ENCODE peak calls at places on chromosomes 4 and X, in nine cellular contexts. J is K562, R is A549, P is WTC11, B is NB4, E is SK-N-SH, H is GM12878, L is endothelial cell of umbilical vein, Q is HCT116. Y is an unnamed sample.

GRCh38 chr4:67020079-67020807 is 525.1 kb downstream of the CENPC start:
- DNase-seq in H (no peak), B (no peak), L (no peak), Q (no peak), P (no peak), E (no peak), R (no peak), J (no peak), Y (no peak)

GRCh38 chrX:58025979-58026378 is 115.7 kb upstream of the ZXDA start:
- DNase-seq in Q (peak), B (peak), J (peak), H (no peak), P (peak), R (peak), L (peak), E (peak), Y (peak)

GRCh38 chrX:139192386-139192961 is 338.1 kb upstream of the F9 start:
- DNase-seq in L (no peak), J (no peak), B (no peak), E (no peak), Q (no peak), H (no peak), R (no peak), P (no peak), Y (no peak)

GRCh38 chr4:10161840-10162239 is 45.2 kb upstream of the WDR1 start:
- DNase-seq in Q (no peak), H (no peak), B (no peak), R (no peak), E (no peak), J (no peak), P (no peak), L (no peak), Y (no peak)

GRCh38 chrX:10628906-10629305 is 8.5 kb upstream of the MID1 start:
- DNase-seq in R (no peak), B (no peak), Q (peak), L (no peak), J (no peak), P (no peak), E (no peak), H (no peak), Y (no peak)

GRCh38 chr4:3297066-3297859 is 4.4 kb downstream of the RGS12 start:
- DNase-seq in Q (no peak), P (no peak), L (no peak), J (no peak), R (no peak), H (no peak), E (no peak), B (no peak), Y (peak)

GRCh38 chrX:11555759-11556158 is 110.0 kb downstream of the ARHGAP6 start:
- DNase-seq in P (no peak), H (no peak), E (no peak), L (no peak), R (no peak), J (no peak), B (no peak), Q (no peak), Y (no peak)

GRCh38 chr4:86220137-86220536 is 139.7 kb downstream of the MAPK10 start:
- DNase-seq in L (peak), H (no peak), P (no peak), R (peak), E (no peak), Q (no peak), J (no peak), B (no peak), Y (no peak)

GRCh38 chrX:92247076-92247475 is 467.9 kb downstream of the PCDH11X start:
- DNase-seq in E (no peak), J (no peak), R (no peak), H (no peak), B (no peak), L (no peak), Q (no peak), P (no peak), Y (no peak)

GRCh38 chr4:40698733-40699132 is 51.0 kb upstream of the NSUN7 start:
- DNase-seq in Q (no peak), H (no peak), L (no peak), B (no peak), E (no peak), R (no peak), P (no peak), J (no peak), Y (no peak)

GRCh38 chr4:22515888-22516541 is at the start of gene ADGRA3:
- DNase-seq in L (peak), B (peak), Q (no peak), R (peak), H (no peak), P (peak), J (peak), E (peak), Y (no peak)

GRCh38 chrX:102746134-102746584 is 25.6 kb downstream of the GPRASP3 start:
- DNase-seq in J (no peak), E (peak), L (no peak), Q (no peak), P (peak), B (no peak), R (no peak), H (no peak), Y (no peak)

GRCh38 chrX:34654939-34655338 is 2.1 kb downstream of the TMEM47 start:
- DNase-seq in R (no peak), Q (no peak), J (no peak), P (no peak), H (no peak), L (peak), B (no peak), E (no peak), Y (no peak)
- TF ChIP-seq MAX in R (no peak), Q (no peak), J (no peak), P (no peak), H (no peak), L (no peak), B (no peak), E (no peak), Y (no peak)

GRCh38 chr4:12612866-12613265 is 871.3 kb downstream of the RAB28 start:
- DNase-seq in R (no peak), L (no peak), P (no peak), B (no peak), E (no peak), Q (no peak), H (no peak), J (no peak), Y (no peak)

GRCh38 chr4:12615822-12616221 is 868.3 kb downstream of the RAB28 start:
- DNase-seq in B (no peak), E (no peak), J (no peak), H (no peak), R (no peak), Q (no peak), L (no peak), P (no peak), Y (no peak)
- TF ChIP-seq MAX in B (no peak), E (no peak), J (no peak), H (no peak), R (no peak), Q (no peak), L (no peak), P (no peak), Y (no peak)

GRCh38 chr4:183099537-183100297 is 660 bp downstream of the WWC2 start:
- DNase-seq in J (peak), P (peak), B (peak), Q (no peak), L (peak), R (peak), E (no peak), H (no peak), Y (no peak)

GRCh38 chr4:183097251-183098079 is 1.6 kb upstream of the WWC2 start:
- DNase-seq in B (peak), Q (no peak), H (no peak), R (no peak), P (peak), E (no peak), L (no peak), J (no peak), Y (peak)

GRCh38 chr4:183098723-183099536 is at the start of gene WWC2:
- DNase-seq in Q (peak), J (peak), H (no peak), E (peak), B (peak), L (peak), P (peak), R (peak), Y (peak)

GRCh38 chr4:183096276-183096965 is 2.6 kb upstream of the WWC2 start:
- DNase-seq in H (no peak), B (no peak), R (no peak), P (no peak), J (no peak), E (no peak), Q (no peak), L (no peak), Y (no peak)

GRCh38 chr4:183098080-183098722 is 856 bp upstream of the WWC2 start:
- DNase-seq in B (no peak), E (peak), P (peak), L (peak), Q (no peak), R (peak), H (no peak), J (peak), Y (no peak)
- TF ChIP-seq MAX in B (no peak), E (no peak), P (peak), L (no peak), Q (peak), R (no peak), H (no peak), J (no peak), Y (no peak)

GRCh38 chr4:98663226-98664006 is 5.0 kb upstream of the TSPAN5 start:
- DNase-seq in J (no peak), P (no peak), B (peak), L (no peak), E (no peak), Q (no peak), H (peak), R (no peak), Y (no peak)
- TF ChIP-seq MAX in J (no peak), P (peak), B (no peak), L (no peak), E (no peak), Q (no peak), H (no peak), R (no peak), Y (no peak)

DNA sequence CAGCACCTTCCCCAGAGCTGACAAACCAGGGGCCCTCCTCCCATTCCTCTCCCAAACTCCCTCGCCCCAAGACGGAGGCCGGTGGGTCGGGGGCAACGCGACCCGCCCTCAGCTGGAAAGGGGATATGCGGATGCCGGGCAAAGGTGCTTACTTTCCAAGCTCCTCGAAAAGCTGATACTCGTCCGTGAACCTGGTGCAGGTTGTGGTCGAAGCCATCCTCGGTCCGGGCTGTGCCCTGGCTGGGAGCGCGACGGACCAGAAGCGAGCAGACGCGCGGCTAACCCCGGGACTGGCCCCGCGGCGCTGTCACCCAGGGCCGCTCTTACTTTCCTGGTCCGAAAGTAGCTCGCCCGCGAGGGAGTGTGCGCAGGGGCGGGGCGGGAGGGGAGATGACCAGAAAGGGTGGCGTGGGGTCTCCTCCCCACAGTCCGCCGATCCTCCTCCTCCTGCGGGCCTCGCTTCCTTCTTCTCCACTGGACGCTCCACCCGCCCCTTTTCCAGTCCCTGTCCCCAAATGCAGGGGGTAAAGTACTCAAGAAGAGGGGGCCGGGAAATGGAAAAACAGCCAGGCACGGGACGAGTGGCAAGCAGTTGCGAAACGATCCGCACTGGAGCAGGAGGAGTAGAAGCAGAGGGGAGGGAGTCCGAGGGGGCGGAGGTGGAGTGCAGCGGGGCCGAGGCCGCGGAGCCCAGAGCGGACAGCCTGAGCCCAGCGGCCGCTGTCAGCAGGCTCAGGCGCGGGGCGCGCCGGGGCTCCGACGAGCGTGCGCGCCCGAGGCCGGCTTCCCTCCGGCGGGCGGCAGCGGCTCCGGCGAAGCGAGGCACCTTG is 471 bp downstream of the CAMK2D start:
- DNase-seq in R (peak), B (peak), L (peak), J (no peak), P (peak), H (no peak), Q (no peak), E (peak), Y (no peak)
- TF ChIP-seq MAX in R (no peak), B (no peak), L (no peak), J (no peak), P (no peak), H (no peak), Q (no peak), E (no peak), Y (peak)

GRCh38 chr4:76572224-76572623 is 137.2 kb downstream of the SHROOM3 start:
- DNase-seq in J (no peak), Q (no peak), L (no peak), P (no peak), R (no peak), B (no peak), E (no peak), H (no peak), Y (no peak)

GRCh38 chr4:76570141-76570989 is 135.3 kb downstream of the SHROOM3 start:
- DNase-seq in R (peak), Q (no peak), J (no peak), H (no peak), L (no peak), B (no peak), E (no peak), P (no peak), Y (no peak)

GRCh38 chr4:76569695-76570094 is 134.7 kb downstream of the SHROOM3 start:
- DNase-seq in R (no peak), P (no peak), J (no peak), E (no peak), B (no peak), L (no peak), H (no peak), Q (no peak), Y (no peak)

GRCh38 chr4:76571274-76571673 is 136.2 kb downstream of the SHROOM3 start:
- DNase-seq in J (no peak), H (no peak), Q (no peak), P (no peak), B (no peak), R (peak), L (peak), E (no peak), Y (no peak)

GRCh38 chr4:76569225-76569624 is 134.2 kb downstream of the SHROOM3 start:
- DNase-seq in P (no peak), Q (no peak), J (no peak), B (no peak), E (no peak), R (no peak), H (no peak), L (no peak), Y (no peak)
- TF ChIP-seq MAX in P (no peak), Q (no peak), J (no peak), B (no peak), E (no peak), R (no peak), H (no peak), L (no peak), Y (no peak)

Y was measured in H1.